ENCODE peak calls at places on chromosomes 1 and 21, in eight cellular contexts. O, R, E, L, Z, F, T and Y are unnamed samples.

GRCh38 chr21:42364304-42364865 is 1.9 kb downstream of the TFF1 start:
- DNase-seq in O (no peak), R (no peak), Z (no peak), L (no peak), F (no peak), E (no peak), T (no peak), Y (no peak)

GRCh38 chr1:230112131-230112701 is 45.2 kb downstream of the GALNT2 start:
- DNase-seq in E (no peak), T (no peak), Z (no peak), F (no peak), L (peak; percentile 21), R (no peak), O (no peak), Y (no peak)

GRCh38 chr1:160777486-160778089 is 18.4 kb upstream of the LY9 start:
- DNase-seq in F (no peak), L (no peak), E (no peak), R (peak; percentile 61), O (peak; percentile 49), Z (no peak), T (peak; percentile 45), Y (peak; percentile 9)

GRCh38 chr1:56965916-56966697 is at the start of gene C8B:
- DNase-seq in F (no peak), Z (no peak), L (no peak), R (no peak), E (no peak), O (no peak), T (no peak), Y (no peak)

GRCh38 chr1:224170748-224171478 is 12.1 kb upstream of the DEGS1 start:
- DNase-seq in F (no peak), T (peak; percentile 42), R (peak; percentile 34), E (no peak), Z (no peak), O (peak; percentile 28), L (no peak), Y (peak; percentile 40)

GRCh38 chr1:175013445-175013844 is 9.8 kb downstream of the MRPS14 start:
- DNase-seq in O (no peak), Z (no peak), E (no peak), L (no peak), T (no peak), F (no peak), R (no peak), Y (no peak)

GRCh38 chr21:39637197-39637970 is 24.6 kb downstream of the B3GALT5 start:
- DNase-seq in Z (no peak), T (no peak), F (no peak), R (no peak), L (no peak), O (peak; percentile 80), E (no peak), Y (no peak)

GRCh38 chr21:38994014-38994413 is 188.3 kb downstream of the ETS2 start:
- DNase-seq in F (no peak), L (no peak), T (no peak), R (no peak), Z (no peak), E (no peak), O (no peak), Y (no peak)

GRCh38 chr21:28737671-28738279 is 254.9 kb downstream of the LTN1 start:
- DNase-seq in Z (no peak), L (peak; percentile 59), O (no peak), R (no peak), T (no peak), F (no peak), E (no peak), Y (peak; percentile 39)

GRCh38 chr1:153946622-153947246 is at the start of gene DENND4B:
- DNase-seq in O (peak; percentile 86), T (peak; percentile 89), E (peak; percentile 93), Z (peak; percentile 94), R (peak; percentile 74), L (peak; percentile 65), F (peak; percentile 89), Y (peak; percentile 65)

GRCh38 chr1:9539829-9540550 is 725 bp downstream of the SLC25A33 start:
- DNase-seq in R (peak; percentile 43), O (peak; percentile 58), T (peak; percentile 61), Z (peak; percentile 79), E (peak; percentile 82), L (peak; percentile 21), F (no peak), Y (peak; percentile 62)

GRCh38 chr1:18470650-18471355 is 9.9 kb upstream of the KLHDC7A start:
- DNase-seq in F (no peak), O (no peak), E (peak; percentile 28), R (no peak), L (no peak), T (no peak), Z (no peak), Y (no peak)

GRCh38 chr1:98467584-98467983 is 193.9 kb upstream of the SNX7 start:
- DNase-seq in L (peak; percentile 3), O (no peak), R (no peak), Z (no peak), E (no peak), T (no peak), F (no peak), Y (peak; percentile 37)

GRCh38 chr1:155006601-155007101 is 4.0 kb downstream of the ZBTB7B start:
- DNase-seq in L (no peak), E (no peak), F (no peak), Z (no peak), R (peak; percentile 59), T (no peak), O (peak; percentile 37), Y (no peak)

GRCh38 chr1:66383602-66384001 is 150.4 kb upstream of the SGIP1 start:
- DNase-seq in R (no peak), F (no peak), O (no peak), L (no peak), Z (no peak), T (no peak), E (no peak), Y (no peak)

GRCh38 chr1:58785424-58786058 is 1.7 kb upstream of the JUN start:
- DNase-seq in L (peak; percentile 39), T (peak; percentile 62), O (peak; percentile 68), E (peak; percentile 87), R (peak; percentile 53), F (no peak), Z (peak; percentile 69), Y (no peak)

GRCh38 chr1:32753532-32754281 is 51.1 kb upstream of the SYNC start:
- DNase-seq in F (no peak), Z (peak; percentile 84), R (peak; percentile 72), E (peak; percentile 80), L (peak; percentile 48), O (peak; percentile 79), T (peak; percentile 86), Y (peak; percentile 73)

GRCh38 chr1:93015590-93015989 is 54.3 kb upstream of the DIPK1A start:
- DNase-seq in Z (no peak), F (no peak), L (peak; percentile 54), R (no peak), T (no peak), E (no peak), O (no peak), Y (peak; percentile 24)

GRCh38 chr1:232149302-232150201 is 480.4 kb downstream of the SIPA1L2 start:
- DNase-seq in R (no peak), T (no peak), F (no peak), E (no peak), Z (no peak), L (peak; percentile 84), O (no peak), Y (peak; percentile 81)

GRCh38 chr1:200912737-200913407 is 18.2 kb downstream of the INAVA start:
- DNase-seq in L (no peak), E (no peak), F (no peak), O (peak; percentile 76), Z (peak; percentile 44), T (peak; percentile 3), R (no peak), Y (no peak)
- TF ChIP-seq POLR2A in L (no peak), E (no peak), F (no peak), O (peak; percentile 13), Z (no peak), T (no peak), R (peak; percentile 10), Y (no peak)

GRCh38 chr1:46983825-46984586 is 39.5 kb upstream of the CYP4X1 start:
- DNase-seq in T (no peak), E (no peak), F (no peak), R (no peak), Z (no peak), O (no peak), L (no peak), Y (no peak)
- H3K9me3 ChIP-seq in T (no peaks in the 10 kb centered on the region), E (no peaks in the 10 kb centered on the region), F (peaks cover 2% of the 10 kb centered on the region), R (no peaks in the 10 kb centered on the region), Z (peaks cover 6% of the 10 kb centered on the region), O (no peaks in the 10 kb centered on the region), L (peaks cover 13% of the 10 kb centered on the region), Y (no peaks in the 10 kb centered on the region)

GRCh38 chr1:25821112-25821476 is 1.3 kb downstream of the MTFR1L start:
- DNase-seq in E (no peak), O (no peak), F (no peak), Z (no peak), T (no peak), L (no peak), R (no peak), Y (no peak)

GRCh38 chr1:25819496-25820246 is at the start of gene MTFR1L:
- DNase-seq in O (peak; percentile 95), R (peak; percentile 91), L (peak; percentile 55), F (peak; percentile 94), T (peak; percentile 91), E (peak; percentile 92), Z (peak; percentile 93), Y (peak; percentile 77)

GRCh38 chr1:25821630-25822091 is 1.9 kb downstream of the MTFR1L start:
- DNase-seq in O (no peak), E (no peak), R (no peak), F (no peak), Z (no peak), L (peak; percentile 62), T (peak; percentile 90), Y (no peak)

GRCh38 chr1:25818569-25818968 is 1.2 kb upstream of the MTFR1L start:
- DNase-seq in Z (no peak), L (no peak), E (no peak), O (no peak), F (no peak), R (no peak), T (no peak), Y (no peak)

GRCh38 chr1:25820247-25821111 is 725 bp downstream of the MTFR1L start:
- DNase-seq in F (no peak), R (peak; percentile 80), T (peak; percentile 79), O (peak; percentile 81), Z (no peak), L (peak; percentile 61), E (peak; percentile 77), Y (peak; percentile 51)
- TF ChIP-seq POLR2A in F (no peak), R (peak; percentile 37), T (peak; percentile 32), O (peak; percentile 26), Z (no peak), L (no peak), E (no peak), Y (no peak)

GRCh38 chr1:180566048-180566447 is 7.3 kb downstream of the OVAAL start:
- DNase-seq in Z (no peak), T (no peak), F (no peak), O (no peak), R (no peak), L (no peak), E (no peak), Y (peak; percentile 81)

GRCh38 chr1:180566495-180566894 is 7.7 kb downstream of the OVAAL start:
- DNase-seq in R (no peak), T (no peak), Z (no peak), O (no peak), F (no peak), L (no peak), E (no peak), Y (peak; percentile 73)

GRCh38 chr1:180563013-180563827 is 4.5 kb downstream of the OVAAL start:
- DNase-seq in Z (no peak), L (peak; percentile 77), O (peak; percentile 21), T (no peak), R (no peak), E (no peak), F (no peak), Y (peak; percentile 65)

GRCh38 chr1:180567664-180568063 is 8.9 kb downstream of the OVAAL start:
- DNase-seq in L (no peak), Z (no peak), R (no peak), T (no peak), F (no peak), E (no peak), O (no peak), Y (no peak)

GRCh38 chr1:180565472-180565871 is 6.7 kb downstream of the OVAAL start:
- DNase-seq in Z (no peak), T (no peak), R (no peak), L (no peak), E (no peak), F (no peak), O (no peak), Y (no peak)
- H3K9me3 ChIP-seq in Z (no peaks in the 10 kb centered on the region), T (no peaks in the 10 kb centered on the region), R (no peaks in the 10 kb centered on the region), L (no peaks in the 10 kb centered on the region), E (no peaks in the 10 kb centered on the region), F (no peaks in the 10 kb centered on the region), O (no peaks in the 10 kb centered on the region), Y (no peaks in the 10 kb centered on the region)